ENCODE peak calls at places on chromosomes 4 and X, in nine cellular contexts. One of them, this sample, is unnamed.

GRCh38 chrX:12894074-12894691 is 12.2 kb upstream of the TLR8 start:
- DNase-seq in body of pancreas: peak
- DNase-seq in A549: peak
- DNase-seq in tibial nerve: no peak
- DNase-seq in stomach: peak
- DNase-seq in uterus: peak
- DNase-seq in testis: peak
- DNase-seq in heart left ventricle: peak
- DNase-seq in HepG2: peak
- DNase-seq in this sample: no peak

GRCh38 chrX:109299091-109299490 is 182.8 kb downstream of the GUCY2F start:
- DNase-seq in body of pancreas: no peak
- DNase-seq in A549: no peak
- DNase-seq in tibial nerve: no peak
- DNase-seq in stomach: no peak
- DNase-seq in uterus: no peak
- DNase-seq in testis: no peak
- DNase-seq in heart left ventricle: no peak
- DNase-seq in HepG2: no peak
- DNase-seq in this sample: no peak

GRCh38 chr4:128031756-128032384 is 29.2 kb upstream of the LARP1B start:
- DNase-seq in body of pancreas: no peak
- DNase-seq in A549: no peak
- DNase-seq in tibial nerve: no peak
- DNase-seq in stomach: no peak
- DNase-seq in uterus: no peak
- DNase-seq in testis: no peak
- DNase-seq in heart left ventricle: no peak
- DNase-seq in HepG2: peak
- DNase-seq in this sample: no peak

GRCh38 chr4:17814140-17814539 is 3.4 kb downstream of the NCAPG start:
- DNase-seq in body of pancreas: no peak
- DNase-seq in A549: no peak
- DNase-seq in tibial nerve: no peak
- DNase-seq in stomach: no peak
- DNase-seq in uterus: no peak
- DNase-seq in testis: no peak
- DNase-seq in heart left ventricle: no peak
- DNase-seq in HepG2: no peak
- DNase-seq in this sample: no peak

GRCh38 chr4:54961357-54961975 is 163.9 kb downstream of the KDR start:
- DNase-seq in body of pancreas: no peak
- DNase-seq in A549: peak
- DNase-seq in tibial nerve: no peak
- DNase-seq in stomach: no peak
- DNase-seq in uterus: no peak
- DNase-seq in testis: no peak
- DNase-seq in heart left ventricle: no peak
- DNase-seq in HepG2: no peak
- DNase-seq in this sample: no peak

GRCh38 chr4:173169178-173169427 is 492 bp downstream of the GALNT7 start:
- DNase-seq in body of pancreas: no peak
- DNase-seq in A549: no peak
- DNase-seq in tibial nerve: no peak
- DNase-seq in stomach: no peak
- DNase-seq in uterus: no peak
- DNase-seq in testis: no peak
- DNase-seq in heart left ventricle: no peak
- DNase-seq in HepG2: no peak
- DNase-seq in this sample: no peak

GRCh38 chr4:135123632-135124031 is 922.0 kb upstream of the PABPC4L start:
- DNase-seq in body of pancreas: no peak
- DNase-seq in A549: no peak
- DNase-seq in tibial nerve: no peak
- DNase-seq in stomach: no peak
- DNase-seq in uterus: no peak
- DNase-seq in testis: no peak
- DNase-seq in heart left ventricle: no peak
- DNase-seq in HepG2: no peak
- DNase-seq in this sample: no peak

GRCh38 chr4:182213024-182213423 is 30.2 kb upstream of the TENM3 start:
- DNase-seq in body of pancreas: no peak
- DNase-seq in A549: no peak
- DNase-seq in tibial nerve: no peak
- DNase-seq in stomach: no peak
- DNase-seq in uterus: no peak
- DNase-seq in testis: no peak
- DNase-seq in heart left ventricle: no peak
- DNase-seq in HepG2: no peak
- DNase-seq in this sample: no peak

GRCh38 chr4:21819086-21819485 is 129.5 kb downstream of the KCNIP4 start:
- DNase-seq in body of pancreas: no peak
- DNase-seq in A549: no peak
- DNase-seq in tibial nerve: no peak
- DNase-seq in stomach: no peak
- DNase-seq in uterus: no peak
- DNase-seq in testis: no peak
- DNase-seq in heart left ventricle: peak
- DNase-seq in HepG2: no peak
- DNase-seq in this sample: no peak

GRCh38 chrX:106178826-106179225 is 10.7 kb downstream of the PWWP3B start:
- DNase-seq in body of pancreas: no peak
- DNase-seq in A549: no peak
- DNase-seq in tibial nerve: no peak
- DNase-seq in stomach: no peak
- DNase-seq in uterus: no peak
- DNase-seq in testis: no peak
- DNase-seq in heart left ventricle: no peak
- DNase-seq in HepG2: no peak
- DNase-seq in this sample: no peak

GRCh38 chrX:106177982-106178321 is 9.8 kb downstream of the PWWP3B start:
- DNase-seq in body of pancreas: no peak
- DNase-seq in A549: no peak
- DNase-seq in tibial nerve: no peak
- DNase-seq in stomach: no peak
- DNase-seq in uterus: no peak
- DNase-seq in testis: no peak
- DNase-seq in heart left ventricle: no peak
- DNase-seq in HepG2: no peak
- DNase-seq in this sample: no peak

DNA sequence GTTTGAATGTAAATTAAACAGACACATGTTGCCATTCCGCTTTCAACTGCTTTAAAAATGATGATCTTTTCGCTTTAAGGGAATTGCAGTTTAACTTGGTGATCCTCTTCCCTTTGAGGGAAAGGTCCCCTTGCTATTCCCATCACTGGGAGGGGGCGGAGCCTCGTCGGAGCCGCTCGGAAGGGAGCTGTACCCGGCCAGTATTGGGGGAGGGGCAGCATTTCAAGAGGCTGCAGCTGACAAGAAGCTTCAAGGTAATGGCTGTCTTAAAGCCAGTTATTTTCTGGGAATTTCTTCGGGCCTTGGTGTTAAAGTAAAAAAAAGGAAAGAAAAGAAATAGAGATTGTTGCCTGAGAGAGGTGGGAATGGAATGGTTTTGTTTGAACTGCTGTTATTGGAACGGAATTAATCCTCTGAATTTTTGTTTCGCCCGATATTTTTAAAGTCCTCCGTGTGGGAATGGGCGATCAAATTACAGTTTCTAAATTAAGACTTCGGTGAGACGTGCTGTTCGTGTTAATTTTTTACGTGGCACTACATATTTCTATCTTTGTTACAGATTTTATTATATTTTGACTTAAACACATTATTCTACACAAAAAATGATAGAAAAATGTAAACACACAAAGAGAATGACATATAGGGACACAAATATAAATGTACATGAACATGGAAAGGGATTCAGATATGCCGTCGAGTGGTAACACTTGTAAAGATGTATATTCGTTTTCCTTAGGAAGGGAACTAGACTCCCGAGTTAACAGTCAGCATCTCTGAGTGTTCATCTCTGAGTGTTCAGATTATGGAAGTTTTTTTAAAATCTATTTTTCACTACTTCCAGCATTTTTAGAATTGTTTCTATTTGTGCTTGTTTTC is 9.2 kb downstream of the PWWP3B start:
- DNase-seq in body of pancreas: peak
- DNase-seq in A549: no peak
- DNase-seq in tibial nerve: peak
- DNase-seq in stomach: no peak
- DNase-seq in uterus: peak
- DNase-seq in testis: peak
- DNase-seq in heart left ventricle: peak
- DNase-seq in HepG2: no peak
- DNase-seq in this sample: no peak
- H3K4me3 ChIP-seq in body of pancreas: no peak
- H3K4me3 ChIP-seq in A549: no peak
- H3K4me3 ChIP-seq in tibial nerve: peak
- H3K4me3 ChIP-seq in stomach: no peak
- H3K4me3 ChIP-seq in uterus: peak
- H3K4me3 ChIP-seq in testis: no peak
- H3K4me3 ChIP-seq in heart left ventricle: peak
- H3K4me3 ChIP-seq in HepG2: no peak
- H3K4me3 ChIP-seq in this sample: no peak

DNA sequence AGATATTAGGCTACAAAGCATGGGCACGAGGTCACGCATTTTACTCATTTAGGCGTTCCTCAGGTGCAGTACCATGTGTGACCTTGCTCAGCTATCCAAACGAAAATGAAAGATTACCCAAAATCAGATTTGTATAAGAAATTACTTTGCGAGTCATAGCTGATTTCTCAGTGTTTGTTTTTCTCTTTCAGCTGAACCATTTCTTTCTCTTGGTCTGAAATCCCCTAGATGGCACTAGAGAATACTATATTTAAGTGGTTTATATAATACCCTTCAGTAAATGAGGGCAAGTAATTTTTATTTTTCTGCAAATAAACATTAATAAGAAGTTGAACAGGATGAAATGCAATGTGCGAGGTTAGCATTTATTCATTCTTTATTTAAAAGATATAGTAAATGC is 496.6 kb downstream of the STIM2 start:
- DNase-seq in body of pancreas: no peak
- DNase-seq in A549: no peak
- DNase-seq in tibial nerve: no peak
- DNase-seq in stomach: no peak
- DNase-seq in uterus: no peak
- DNase-seq in testis: no peak
- DNase-seq in heart left ventricle: no peak
- DNase-seq in HepG2: no peak
- DNase-seq in this sample: no peak
- TF ChIP-seq CTCF in body of pancreas: peak
- TF ChIP-seq CTCF in A549: no peak
- TF ChIP-seq CTCF in tibial nerve: no peak
- TF ChIP-seq CTCF in stomach: no peak
- TF ChIP-seq CTCF in uterus: peak
- TF ChIP-seq CTCF in testis: no peak
- TF ChIP-seq CTCF in heart left ventricle: peak
- TF ChIP-seq CTCF in HepG2: no peak
- TF ChIP-seq CTCF in this sample: no peak

GRCh38 chr4:8157944-8158709 is 486 bp downstream of the ABLIM2 start:
- DNase-seq in body of pancreas: no peak
- DNase-seq in A549: no peak
- DNase-seq in tibial nerve: no peak
- DNase-seq in stomach: no peak
- DNase-seq in uterus: no peak
- DNase-seq in testis: no peak
- DNase-seq in heart left ventricle: no peak
- DNase-seq in HepG2: no peak
- DNase-seq in this sample: no peak

GRCh38 chr4:8159522-8160232 is 1.1 kb upstream of the ABLIM2 start:
- DNase-seq in body of pancreas: no peak
- DNase-seq in A549: no peak
- DNase-seq in tibial nerve: no peak
- DNase-seq in stomach: no peak
- DNase-seq in uterus: no peak
- DNase-seq in testis: no peak
- DNase-seq in heart left ventricle: no peak
- DNase-seq in HepG2: no peak
- DNase-seq in this sample: no peak

GRCh38 chr4:8160233-8160560 is 1.6 kb upstream of the ABLIM2 start:
- DNase-seq in body of pancreas: peak
- DNase-seq in A549: no peak
- DNase-seq in tibial nerve: no peak
- DNase-seq in stomach: no peak
- DNase-seq in uterus: no peak
- DNase-seq in testis: no peak
- DNase-seq in heart left ventricle: no peak
- DNase-seq in HepG2: no peak
- DNase-seq in this sample: no peak

GRCh38 chr4:8157496-8157895 is 1.1 kb downstream of the ABLIM2 start:
- DNase-seq in body of pancreas: peak
- DNase-seq in A549: no peak
- DNase-seq in tibial nerve: no peak
- DNase-seq in stomach: no peak
- DNase-seq in uterus: peak
- DNase-seq in testis: no peak
- DNase-seq in heart left ventricle: peak
- DNase-seq in HepG2: no peak
- DNase-seq in this sample: no peak

DNA sequence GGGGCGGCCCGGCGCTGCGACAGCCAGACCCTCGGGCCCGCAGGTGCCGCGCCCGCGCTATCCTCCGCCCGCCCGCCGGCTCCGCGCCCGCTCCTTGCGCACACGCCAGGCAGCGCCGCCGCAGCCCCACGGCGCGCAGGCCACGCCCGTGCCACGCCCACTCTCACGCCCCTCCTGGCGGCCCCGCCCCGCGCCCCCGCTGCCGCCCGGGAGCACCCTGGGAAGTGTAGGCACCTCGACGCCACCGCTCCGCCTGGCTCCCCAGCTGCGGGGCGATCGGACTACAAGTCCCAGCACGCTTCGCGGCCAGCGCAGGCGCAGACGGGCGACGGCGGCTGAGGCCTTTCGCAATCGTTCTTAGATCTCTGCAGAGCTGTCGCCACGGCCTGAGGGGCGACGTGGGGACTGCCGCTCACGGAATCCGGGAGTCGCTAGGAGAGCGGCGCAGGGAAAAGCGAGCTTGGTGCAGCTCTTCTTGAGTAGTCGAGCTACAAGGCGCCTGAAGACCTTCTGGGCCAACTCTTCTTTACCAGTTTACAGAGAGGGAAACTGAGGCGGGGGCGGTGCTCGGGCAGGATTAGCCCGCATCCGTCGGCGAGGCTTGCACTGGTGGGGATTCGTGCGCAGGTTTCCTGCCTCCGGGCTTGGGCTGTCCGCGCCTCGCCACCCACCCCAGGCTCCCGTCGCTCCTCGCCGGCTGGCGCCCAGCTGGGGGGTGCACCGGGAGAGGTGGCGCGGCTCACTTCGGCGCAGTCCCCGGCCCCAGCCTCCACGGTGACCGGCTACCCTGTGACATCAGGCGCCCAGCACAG is at the start of gene ABLIM2:
- DNase-seq in body of pancreas: peak
- DNase-seq in A549: peak
- DNase-seq in tibial nerve: peak
- DNase-seq in stomach: peak
- DNase-seq in uterus: peak
- DNase-seq in testis: peak
- DNase-seq in heart left ventricle: peak
- DNase-seq in HepG2: peak
- DNase-seq in this sample: peak
- TF ChIP-seq POLR2A in body of pancreas: peak
- TF ChIP-seq POLR2A in A549: peak
- TF ChIP-seq POLR2A in tibial nerve: peak
- TF ChIP-seq POLR2A in stomach: no peak
- TF ChIP-seq POLR2A in uterus: peak
- TF ChIP-seq POLR2A in testis: no peak
- TF ChIP-seq POLR2A in heart left ventricle: peak
- TF ChIP-seq POLR2A in HepG2: no peak
- TF ChIP-seq POLR2A in this sample: no peak

GRCh38 chrX:2538016-2538415 is 37.2 kb upstream of the DHRSX start:
- DNase-seq in body of pancreas: no peak
- DNase-seq in A549: no peak
- DNase-seq in tibial nerve: no peak
- DNase-seq in stomach: no peak
- DNase-seq in uterus: no peak
- DNase-seq in testis: no peak
- DNase-seq in heart left ventricle: peak
- DNase-seq in HepG2: no peak
- DNase-seq in this sample: no peak
- H3K4me3 ChIP-seq in body of pancreas: no peak
- H3K4me3 ChIP-seq in A549: no peak
- H3K4me3 ChIP-seq in tibial nerve: no peak
- H3K4me3 ChIP-seq in stomach: no peak
- H3K4me3 ChIP-seq in uterus: no peak
- H3K4me3 ChIP-seq in testis: no peak
- H3K4me3 ChIP-seq in heart left ventricle: no peak
- H3K4me3 ChIP-seq in HepG2: no peak
- H3K4me3 ChIP-seq in this sample: no peak